ENCODE peak calls at places on chromosome 10, in six cellular contexts. S is T-helper 2 cell, P is Kasumi-1, X is MM.1S, Z is neural progenitor cell, B is amniotic stem cell. V is an unnamed sample.

GRCh38 chr10:116670706-116671105 is 50.0 kb downstream of the PNLIPRP2 start:
- DNase-seq in S (no peak), P (no peak), X (no peak), Z (no peak), B (no peak), V (no peak)

GRCh38 chr10:93065675-93066543 is 5.3 kb downstream of the CYP26C1 start:
- DNase-seq in S (no peak), P (no peak), X (no peak), Z (peak), B (no peak), V (peak)

GRCh38 chr10:71025535-71025934 is 137.2 kb upstream of the PCBD1 start:
- DNase-seq in S (no peak), P (no peak), X (no peak), Z (no peak), B (no peak), V (peak)

GRCh38 chr10:79387466-79387973 is 40.3 kb downstream of the PPIF start:
- DNase-seq in S (no peak), P (no peak), X (no peak), Z (no peak), B (no peak), V (no peak)

GRCh38 chr10:21634599-21635365 is 100.8 kb downstream of the MLLT10 start:
- DNase-seq in S (no peak), P (no peak), X (no peak), Z (no peak), B (no peak), V (no peak)

GRCh38 chr10:681670-682318 is 7.7 kb downstream of the DIP2C start:
- DNase-seq in S (no peak), P (no peak), X (no peak), Z (no peak), B (no peak), V (no peak)

GRCh38 chr10:51894752-51895151 is 195.4 kb upstream of the CSTF2T start:
- DNase-seq in S (no peak), P (no peak), X (no peak), Z (no peak), B (no peak), V (no peak)

GRCh38 chr10:43961523-43962345 is 313.1 kb upstream of the ZNF32 start:
- DNase-seq in S (no peak), P (no peak), X (no peak), Z (no peak), B (no peak), V (no peak)

GRCh38 chr10:79308016-79308415 is 39.3 kb upstream of the PPIF start:
- DNase-seq in S (no peak), P (no peak), X (no peak), Z (no peak), B (no peak), V (no peak)

GRCh38 chr10:98586096-98586495 is 139.4 kb upstream of the HPS1 start:
- DNase-seq in S (no peak), P (no peak), X (no peak), Z (no peak), B (no peak), V (no peak)

GRCh38 chr10:44998146-44998631 is 2.5 kb upstream of the ZNF22 start:
- DNase-seq in S (no peak), P (no peak), X (no peak), Z (no peak), B (no peak), V (no peak)

GRCh38 chr10:113099431-113100298 is 149.6 kb downstream of the TCF7L2 start:
- DNase-seq in S (no peak), P (peak), X (no peak), Z (peak), B (no peak), V (peak)

GRCh38 chr10:32298066-32298812 is 48.7 kb downstream of the EPC1 start:
- DNase-seq in S (no peak), P (no peak), X (no peak), Z (no peak), B (peak), V (no peak)

GRCh38 chr10:84294766-84295447 is 33.5 kb upstream of the CCSER2 start:
- DNase-seq in S (no peak), P (no peak), X (peak), Z (no peak), B (no peak), V (no peak)

GRCh38 chr10:75202321-75203096 is 8.1 kb upstream of the VDAC2 start:
- DNase-seq in S (no peak), P (no peak), X (no peak), Z (no peak), B (no peak), V (no peak)